ENCODE peak calls at places on chromosomes 3 and 15, in ten cellular contexts. J, M, X, G, F, E, T, H, I and V are unnamed samples.

GRCh38 chr3:42666022-42666421 is 12.5 kb downstream of the ZBTB47 start:
- DNase-seq in J (no peak), M (no peak), X (no peak), G (no peak), F (no peak), E (no peak), T (no peak), H (no peak), I (no peak), V (no peak)

GRCh38 chr15:71743861-71744382 is 66.4 kb upstream of the NR2E3 start:
- DNase-seq in J (peak), M (peak), X (no peak), G (no peak), F (no peak), E (peak), T (peak), H (no peak), I (peak), V (peak)

GRCh38 chr15:39589815-39590644 is 9.2 kb downstream of the THBS1 start:
- DNase-seq in J (no peak), M (no peak), X (no peak), G (no peak), F (no peak), E (no peak), T (no peak), H (no peak), I (no peak), V (no peak)

GRCh38 chr3:179653777-179654117 is 907 bp downstream of the USP13 start:
- DNase-seq in J (no peak), M (no peak), X (no peak), G (no peak), F (peak), E (peak), T (peak), H (peak), I (peak), V (peak)

GRCh38 chr3:140128217-140129137 is 193.5 kb downstream of the CLSTN2 start:
- DNase-seq in J (no peak), M (no peak), X (no peak), G (no peak), F (peak), E (no peak), T (peak), H (peak), I (no peak), V (peak)

GRCh38 chr3:142215111-142215510 is 10.3 kb downstream of the GK5 start:
- DNase-seq in J (no peak), M (no peak), X (no peak), G (no peak), F (no peak), E (no peak), T (no peak), H (no peak), I (no peak), V (no peak)

GRCh38 chr15:85973584-85974347 is 105.9 kb upstream of the AGBL1 start:
- DNase-seq in J (no peak), M (no peak), X (no peak), G (peak), F (no peak), E (no peak), T (no peak), H (no peak), I (no peak), V (peak)

GRCh38 chr3:33131328-33132018 is 17.7 kb downstream of the CRTAP start:
- DNase-seq in J (no peak), M (peak), X (no peak), G (no peak), F (no peak), E (peak), T (peak), H (no peak), I (peak), V (peak)

GRCh38 chr3:80307844-80308243 is 540.0 kb upstream of the ROBO1 start:
- DNase-seq in J (no peak), M (no peak), X (no peak), G (no peak), F (no peak), E (no peak), T (no peak), H (no peak), I (no peak), V (peak)

GRCh38 chr3:8509961-8510360 is 8.3 kb downstream of the LMCD1 start:
- DNase-seq in J (no peak), M (no peak), X (no peak), G (peak), F (no peak), E (no peak), T (no peak), H (no peak), I (no peak), V (no peak)

GRCh38 chr3:112546216-112546759 is 15.5 kb downstream of the ATG3 start:
- DNase-seq in J (no peak), M (no peak), X (no peak), G (no peak), F (no peak), E (no peak), T (no peak), H (no peak), I (no peak), V (no peak)

GRCh38 chr3:14741510-14741909 is 66.6 kb downstream of the C3orf20 start:
- DNase-seq in J (no peak), M (no peak), X (no peak), G (no peak), F (no peak), E (no peak), T (no peak), H (no peak), I (no peak), V (no peak)

GRCh38 chr3:184354740-184355139 is 6.7 kb downstream of the CLCN2 start:
- DNase-seq in J (no peak), M (no peak), X (no peak), G (no peak), F (no peak), E (no peak), T (no peak), H (no peak), I (no peak), V (no peak)

GRCh38 chr15:55789066-55789660 is 46.2 kb upstream of the PRTG start:
- DNase-seq in J (no peak), M (peak), X (no peak), G (no peak), F (peak), E (peak), T (peak), H (no peak), I (peak), V (peak)

GRCh38 chr15:100893964-100894295 is 14.3 kb downstream of the ALDH1A3 start:
- DNase-seq in J (no peak), M (no peak), X (no peak), G (no peak), F (no peak), E (no peak), T (no peak), H (no peak), I (no peak), V (no peak)

GRCh38 chr15:32704343-32705076 is 13.3 kb upstream of the GREM1 start:
- DNase-seq in J (no peak), M (no peak), X (no peak), G (peak), F (no peak), E (no peak), T (no peak), H (no peak), I (no peak), V (no peak)